ENCODE peak calls at places on chromosomes 4 and X, in nine cellular contexts. J is thoracic aorta; R is kidney; P is breast epithelium; I is dorsolateral prefrontal cortex; U is stomach; H is spleen; D is CD8-positive, alpha-beta T cell; S is uterus. F is an unnamed sample.
A peak's percentile ranks its signal among the peaks of the same experiment; 100 is the strongest.

GRCh38 chr4:102713096-102713495 is 47.7 kb downstream of the MANBA start:
- DNase-seq in R (no peak), U (no peak), S (no peak), H (no peak), P (no peak), D (no peak), J (no peak), I (no peak), F (no peak)

GRCh38 chrX:26146024-26146423 is 7.9 kb downstream of the MAGEB18 start:
- DNase-seq in H (no peak), R (no peak), D (no peak), I (no peak), S (no peak), J (no peak), P (no peak), U (no peak), F (no peak)

GRCh38 chrX:39834600-39834999 is 263.2 kb downstream of the BCOR start:
- DNase-seq in U (no peak), S (no peak), P (no peak), D (no peak), J (no peak), I (no peak), R (no peak), H (no peak), F (no peak)

GRCh38 chrX:149962859-149963757 is 24.8 kb upstream of the EOLA2 start:
- DNase-seq in H (no peak), D (no peak), J (no peak), P (peak; percentile 34), I (peak; percentile 47), R (no peak), U (peak; percentile 58), S (no peak), F (no peak)

GRCh38 chrX:78331708-78332107 is 4.3 kb upstream of the CYSLTR1 start:
- DNase-seq in H (no peak), S (no peak), U (no peak), R (no peak), D (no peak), J (no peak), I (no peak), P (no peak), F (no peak)

GRCh38 chr4:90159193-90159592 is 32.0 kb downstream of the CCSER1 start:
- DNase-seq in J (no peak), U (no peak), S (no peak), I (no peak), R (no peak), P (no peak), D (no peak), H (no peak), F (no peak)

GRCh38 chr4:77050962-77051361 is 24.8 kb downstream of the CCNI start:
- DNase-seq in I (no peak), R (no peak), D (no peak), U (no peak), H (no peak), S (no peak), P (no peak), J (no peak), F (no peak)

GRCh38 chr4:40046311-40046980 is 10.2 kb upstream of the N4BP2 start:
- DNase-seq in H (no peak), J (no peak), S (no peak), I (no peak), P (peak; percentile 46), R (no peak), U (peak; percentile 82), D (no peak), F (no peak)

GRCh38 chr4:77308843-77309242 is 151.8 kb downstream of the CCNG2 start:
- DNase-seq in U (no peak), D (no peak), J (no peak), P (no peak), I (no peak), S (no peak), R (no peak), H (no peak), F (no peak)

GRCh38 chr4:188826393-188826792 is 687.2 kb downstream of the TRIML1 start:
- DNase-seq in U (no peak), S (no peak), D (no peak), I (no peak), R (no peak), H (no peak), J (no peak), P (no peak), F (no peak)

GRCh38 chr4:173318648-173319211 is 15.4 kb downstream of the HMGB2 start:
- DNase-seq in J (no peak), U (no peak), R (no peak), S (no peak), P (no peak), D (no peak), H (no peak), I (no peak), F (no peak)

GRCh38 chrX:18410038-18410437 is 15.4 kb upstream of the CDKL5 start:
- DNase-seq in U (no peak), D (no peak), H (no peak), J (no peak), P (no peak), R (no peak), I (no peak), S (no peak), F (no peak)

GRCh38 chr4:117560329-117560728 is 474.0 kb upstream of the NDST3 start:
- DNase-seq in S (no peak), R (no peak), D (no peak), U (no peak), H (no peak), J (no peak), P (no peak), I (no peak), F (no peak)

GRCh38 chrX:17860811-17861495 is at the start of gene RAI2:
- DNase-seq in U (peak; percentile 59), I (peak; percentile 23), P (no peak), D (peak; percentile 16), S (peak; percentile 45), H (no peak), J (no peak), R (peak; percentile 87), F (no peak)

GRCh38 chrX:120560405-120560841 is 339 bp downstream of the CUL4B start:
- DNase-seq in D (peak; percentile 21), R (no peak), P (peak; percentile 25), U (peak; percentile 36), I (peak; percentile 14), H (peak; percentile 76), J (no peak), S (no peak), F (no peak)

GRCh38 chr4:34953145-34953799 is 1291.0 kb downstream of the ARAP2 start:
- DNase-seq in R (no peak), S (no peak), P (no peak), U (no peak), I (no peak), D (no peak), J (no peak), H (no peak), F (no peak)

GRCh38 chrX:87516716-87517115 is 886 bp upstream of the KLHL4 start:
- DNase-seq in U (no peak), R (no peak), H (no peak), J (no peak), I (no peak), S (no peak), D (no peak), P (no peak), F (no peak)
- H3K27ac ChIP-seq in U (no peak overlapping the region), R (no peak overlapping the region), H (no peak overlapping the region), J (no peak overlapping the region), I (no peak overlapping the region), S (peak overlapping the region; percentile 77), D (no peak overlapping the region), P (no peak overlapping the region), F (no peak overlapping the region)

DNA sequence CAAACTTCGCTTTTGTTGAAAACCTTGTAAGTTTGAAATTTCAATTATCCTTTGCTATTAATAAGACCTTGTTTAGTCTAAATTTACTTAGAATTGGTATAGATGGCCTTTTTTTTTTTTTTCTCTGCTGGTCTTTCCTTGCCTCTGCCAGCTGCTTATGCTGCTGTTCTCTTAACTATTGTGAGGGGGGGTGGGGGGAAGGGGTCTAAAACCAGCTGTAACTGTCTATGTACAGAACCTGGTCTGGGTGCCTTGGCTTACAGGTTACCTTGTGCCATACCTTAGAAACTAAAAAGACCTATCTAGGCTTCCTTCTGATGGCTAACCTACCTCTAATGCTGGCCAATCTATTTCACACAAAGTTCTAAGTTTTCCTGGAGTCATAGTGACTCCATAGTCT is 1.0 kb downstream of the UGT2B17 start:
- DNase-seq in H (no peak), D (no peak), P (no peak), J (no peak), R (no peak), I (no peak), U (no peak), S (no peak), F (no peak)
- H3K4me3 ChIP-seq in H (no peak overlapping the region), D (no peak overlapping the region), P (no peak overlapping the region), J (no peak overlapping the region), R (no peak overlapping the region), I (no peak overlapping the region), U (no peak overlapping the region), S (no peak overlapping the region), F (no peak overlapping the region)

GRCh38 chrX:12974797-12975669 is at the start of gene TMSB4X:
- DNase-seq in I (peak; percentile 88), H (peak; percentile 96), S (peak; percentile 84), J (peak; percentile 31), P (peak; percentile 73), D (peak; percentile 74), R (peak; percentile 97), U (peak; percentile 87), F (peak; percentile 47)
- H3K27ac ChIP-seq in I (peak within 1 kb of the TSS; percentile 66), H (peak within 1 kb of the TSS; percentile 96), S (peak within 1 kb of the TSS; percentile 97), J (peak within 1 kb of the TSS; percentile 99), P (peak within 1 kb of the TSS; percentile 96), D (peak within 1 kb of the TSS; percentile 99), R (peak within 1 kb of the TSS; percentile 94), U (peak within 1 kb of the TSS; percentile 96), F (peak within 1 kb of the TSS; percentile 93)

GRCh38 chr4:139014391-139015268 is 951 bp upstream of the NOCT start:
- DNase-seq in P (no peak), I (no peak), S (no peak), H (no peak), D (no peak), J (no peak), R (no peak), U (no peak), F (no peak)
- H3K4me3 ChIP-seq in P (peak overlapping the region; percentile 77), I (peak overlapping the region; percentile 90), S (peak overlapping the region; percentile 71), H (peak overlapping the region; percentile 27), D (peak overlapping the region; percentile 52), J (peak overlapping the region; percentile 85), R (no peak overlapping the region), U (peak overlapping the region; percentile 77), F (peak overlapping the region; percentile 87)

F was measured in esophagus squamous epithelium.